ENCODE peak calls at places on chromosomes 2 and 18, in four cellular contexts. U is heart left ventricle, I is skeletal muscle cell, Y is retina. N is an unnamed sample.

GRCh38 chr2:142142595-142142994 is 11.8 kb upstream of the LRP1B start:
- DNase-seq in U (no peak), I (no peak), Y (no peak), N (no peak)

GRCh38 chr18:58057291-58057965 is 13.4 kb downstream of the NEDD4L start:
- DNase-seq in U (no peak), I (no peak), Y (no peak), N (no peak)

GRCh38 chr2:215847718-215848117 is 165.6 kb downstream of the MREG start:
- DNase-seq in U (no peak), I (no peak), Y (no peak), N (no peak)

GRCh38 chr18:79616651-79617518 is 62.7 kb upstream of the CTDP1 start:
- DNase-seq in U (peak; percentile 10), I (no peak), Y (no peak), N (peak; percentile 17)

GRCh38 chr2:235146871-235147565 is 195.2 kb downstream of the SH3BP4 start:
- DNase-seq in U (no peak), I (no peak), Y (no peak), N (no peak)

GRCh38 chr2:199932312-199932855 is 21.3 kb downstream of the C2orf69 start:
- DNase-seq in U (no peak), I (peak; percentile 31), Y (no peak), N (no peak)

GRCh38 chr2:27182346-27182745 is 29.5 kb upstream of the ATRAID start:
- DNase-seq in U (no peak), I (peak; percentile 43), Y (no peak), N (no peak)

GRCh38 chr18:38695559-38696270 is 1130.1 kb upstream of the CELF4 start:
- DNase-seq in U (no peak), I (peak; percentile 49), Y (no peak), N (no peak)

GRCh38 chr2:74425523-74425922 is 4.0 kb downstream of the WDR54 start:
- DNase-seq in U (no peak), I (no peak), Y (no peak), N (no peak)

GRCh38 chr2:197806317-197806633 is 1.9 kb downstream of the PLCL1 start:
- DNase-seq in U (no peak), I (no peak), Y (no peak), N (no peak)

GRCh38 chr2:42183775-42184174 is 14.6 kb downstream of the EML4 start:
- DNase-seq in U (no peak), I (no peak), Y (no peak), N (no peak)

GRCh38 chr2:20657522-20658235 is 6.8 kb upstream of the HS1BP3 start:
- DNase-seq in U (no peak), I (no peak), Y (no peak), N (no peak)

GRCh38 chr2:190636362-190636761 is 12.5 kb upstream of the NAB1 start:
- DNase-seq in U (no peak), I (no peak), Y (no peak), N (no peak)

GRCh38 chr2:164014068-164014577 is 278.3 kb upstream of the FIGN start:
- DNase-seq in U (no peak), I (no peak), Y (peak; percentile 71), N (no peak)

GRCh38 chr2:193584001-193584400 is 1389.3 kb upstream of the TMEFF2 start:
- DNase-seq in U (no peak), I (no peak), Y (no peak), N (peak; percentile 57)

GRCh38 chr2:31233741-31234689 is at the start of gene EHD3:
- DNase-seq in U (peak; percentile 89), I (peak; percentile 74), Y (peak; percentile 95), N (peak; percentile 99)

GRCh38 chr2:141021109-141021508 is 1109.7 kb downstream of the LRP1B start:
- DNase-seq in U (no peak), I (peak; percentile 56), Y (no peak), N (no peak)

GRCh38 chr2:175829741-175830140 is 172.3 kb downstream of the LNPK start:
- DNase-seq in U (no peak), I (no peak), Y (no peak), N (no peak)

GRCh38 chr2:196130039-196130825 is 41.1 kb downstream of the STK17B start:
- DNase-seq in U (no peak), I (no peak), Y (no peak), N (no peak)

GRCh38 chr2:178363252-178363651 is 87.7 kb downstream of the PRKRA start:
- DNase-seq in U (no peak), I (peak; percentile 80), Y (no peak), N (no peak)

GRCh38 chr2:39730685-39731302 is 48.3 kb downstream of the THUMPD2 start:
- DNase-seq in U (no peak), I (no peak), Y (no peak), N (no peak)

GRCh38 chr2:235754381-235755207 is 260.8 kb downstream of the AGAP1 start:
- DNase-seq in U (no peak), I (no peak), Y (no peak), N (no peak)

GRCh38 chr18:24231773-24232735 is 93.2 kb downstream of the CABYR start:
- DNase-seq in U (peak; percentile 18), I (peak; percentile 47), Y (no peak), N (no peak)

GRCh38 chr2:183248866-183249567 is 124.8 kb downstream of the NUP35 start:
- DNase-seq in U (no peak), I (no peak), Y (peak; percentile 23), N (no peak)

GRCh38 chr2:33502025-33502424 is 25.6 kb downstream of the RASGRP3 start:
- DNase-seq in U (no peak), I (no peak), Y (no peak), N (no peak)

GRCh38 chr2:171712051-171712450 is 24.8 kb downstream of the DYNC1I2 start:
- DNase-seq in U (no peak), I (peak; percentile 75), Y (no peak), N (no peak)

GRCh38 chr2:1790996-1791395 is 46.7 kb upstream of the PXDN start:
- DNase-seq in U (no peak), I (no peak), Y (no peak), N (no peak)

GRCh38 chr2:16339198-16339597 is 326.4 kb downstream of the CYRIA start:
- DNase-seq in U (no peak), I (no peak), Y (no peak), N (no peak)

GRCh38 chr2:156320491-156320896 is 12.0 kb downstream of the NR4A2 start:
- DNase-seq in U (peak; percentile 60), I (no peak), Y (peak; percentile 59), N (peak; percentile 40)

GRCh38 chr2:163266772-163267171 is 428.2 kb upstream of the KCNH7 start:
- DNase-seq in U (no peak), I (peak; percentile 87), Y (no peak), N (no peak)

GRCh38 chr2:97745474-97746172 is 32.2 kb downstream of the ZAP70 start:
- DNase-seq in U (no peak), I (no peak), Y (no peak), N (no peak)

GRCh38 chr2:188787002-188787660 is 187.0 kb upstream of the COL3A1 start:
- DNase-seq in U (no peak), I (peak; percentile 77), Y (no peak), N (no peak)

GRCh38 chr2:50952596-50952995 is 79.3 kb downstream of the NRXN1 start:
- DNase-seq in U (no peak), I (peak; percentile 84), Y (no peak), N (no peak)

N was measured in glutamatergic neuron.